ENCODE peak calls at places on chromosomes 13 and 19, in four cellular contexts. One of them, this sample, is unnamed.

GRCh38 chr13:111061338-111062045 is 53.6 kb upstream of the ARHGEF7 start:
- DNase-seq in SK-N-SH: no peak
- DNase-seq in HCT116: no peak
- DNase-seq in H1: no peak
- DNase-seq in this sample: no peak

GRCh38 chr19:30719991-30720329 is 347.8 kb downstream of the ZNF536 start:
- DNase-seq in HCT116: no peak
- DNase-seq in SK-N-SH: peak; percentile 76
- DNase-seq in H1: no peak
- DNase-seq in this sample: no peak

GRCh38 chr13:52848455-52849190 is at the start of gene PCDH8:
- DNase-seq in SK-N-SH: peak; percentile 93
- DNase-seq in HCT116: no peak
- DNase-seq in H1: no peak
- DNase-seq in this sample: peak; percentile 76

GRCh38 chr19:58555920-58556632 is 1.2 kb upstream of the CHMP2A start:
- DNase-seq in HCT116: no peak
- DNase-seq in H1: no peak
- DNase-seq in SK-N-SH: no peak
- DNase-seq in this sample: no peak

GRCh38 chr13:26541041-26541440 is 16.4 kb upstream of the WASF3 start:
- DNase-seq in HCT116: no peak
- DNase-seq in SK-N-SH: no peak
- DNase-seq in H1: no peak
- DNase-seq in this sample: no peak

GRCh38 chr19:41050426-41050825 is 37.8 kb upstream of the CYP2A13 start:
- DNase-seq in H1: no peak
- DNase-seq in SK-N-SH: no peak
- DNase-seq in HCT116: no peak
- DNase-seq in this sample: no peak

GRCh38 chr19:33953592-33953991 is 156.9 kb downstream of the KCTD15 start:
- DNase-seq in HCT116: no peak
- DNase-seq in SK-N-SH: no peak
- DNase-seq in H1: no peak
- DNase-seq in this sample: no peak

GRCh38 chr19:31991984-31992655 is 353.3 kb upstream of the ZNF507 start:
- DNase-seq in HCT116: no peak
- DNase-seq in SK-N-SH: no peak
- DNase-seq in H1: no peak
- DNase-seq in this sample: no peak

GRCh38 chr13:32426191-32426980 is 1.5 kb downstream of the N4BP2L1 start:
- DNase-seq in HCT116: no peak
- DNase-seq in SK-N-SH: no peak
- DNase-seq in H1: no peak
- DNase-seq in this sample: no peak

GRCh38 chr19:1811472-1811894 is 593 bp downstream of the ATP8B3 start:
- DNase-seq in SK-N-SH: peak; percentile 66
- DNase-seq in HCT116: peak; percentile 90
- DNase-seq in H1: no peak
- DNase-seq in this sample: no peak
- H3K4me3 ChIP-seq in SK-N-SH: peak overlapping the region; percentile 71
- H3K4me3 ChIP-seq in HCT116: peak overlapping the region; percentile 63
- H3K4me3 ChIP-seq in H1: peak overlapping the region; percentile 49
- H3K4me3 ChIP-seq in this sample: peak overlapping the region; percentile 37

GRCh38 chr13:67296511-67296910 is 66.4 kb upstream of the PCDH9 start:
- DNase-seq in H1: no peak
- DNase-seq in HCT116: no peak
- DNase-seq in SK-N-SH: no peak
- DNase-seq in this sample: no peak

GRCh38 chr13:67299731-67300130 is 69.6 kb upstream of the PCDH9 start:
- DNase-seq in HCT116: no peak
- DNase-seq in H1: no peak
- DNase-seq in SK-N-SH: no peak
- DNase-seq in this sample: no peak

GRCh38 chr13:67298297-67298696 is 68.2 kb upstream of the PCDH9 start:
- DNase-seq in SK-N-SH: no peak
- DNase-seq in HCT116: no peak
- DNase-seq in H1: no peak
- DNase-seq in this sample: no peak

GRCh38 chr13:67303661-67304333 is 73.7 kb upstream of the PCDH9 start:
- DNase-seq in H1: no peak
- DNase-seq in HCT116: no peak
- DNase-seq in SK-N-SH: no peak
- DNase-seq in this sample: no peak

DNA sequence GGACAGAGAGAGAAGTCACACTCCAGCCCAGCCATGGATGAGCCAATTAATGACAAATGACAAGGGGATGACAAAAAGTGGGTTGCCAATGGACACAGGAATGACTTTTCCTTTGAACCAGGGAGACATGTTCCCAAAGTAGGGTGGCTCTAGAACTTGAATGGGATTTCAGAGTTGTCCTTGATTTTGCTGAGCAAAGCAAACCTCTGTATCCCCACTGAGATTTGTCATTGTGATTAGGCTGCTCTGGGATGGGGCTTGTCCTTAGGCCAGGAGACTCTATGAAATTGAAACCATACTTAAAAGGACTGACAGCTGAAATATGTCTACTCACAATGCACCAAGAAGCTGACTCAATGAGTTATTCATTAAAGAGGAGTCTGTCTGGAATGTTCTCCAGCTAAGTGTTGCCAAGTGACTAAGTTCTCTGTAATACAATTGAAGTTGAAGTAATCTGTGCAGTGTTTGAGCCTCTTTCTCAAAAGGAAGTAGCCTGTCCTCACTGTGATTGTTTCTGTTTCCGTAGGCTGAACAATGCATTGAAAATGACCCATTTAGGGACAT is 69.0 kb upstream of the PCDH9 start:
- DNase-seq in H1: no peak
- DNase-seq in SK-N-SH: no peak
- DNase-seq in HCT116: no peak
- DNase-seq in this sample: no peak
- H3K9ac ChIP-seq in H1: no peak overlapping the region
- H3K9ac ChIP-seq in SK-N-SH: no peak overlapping the region
- H3K9ac ChIP-seq in HCT116: no peak overlapping the region
- H3K9ac ChIP-seq in this sample: no peak overlapping the region

GRCh38 chr19:17681505-17682125 is 6.5 kb downstream of the UNC13A start:
- DNase-seq in H1: no peak
- DNase-seq in SK-N-SH: no peak
- DNase-seq in HCT116: no peak
- DNase-seq in this sample: no peak
- TF ChIP-seq YY1 in H1: no peak
- TF ChIP-seq YY1 in SK-N-SH: no peak
- TF ChIP-seq YY1 in HCT116: no peak
- TF ChIP-seq YY1 in this sample: no peak

GRCh38 chr19:38565686-38566105 is 52.1 kb downstream of the MAP4K1 start:
- DNase-seq in SK-N-SH: no peak
- DNase-seq in HCT116: no peak
- DNase-seq in H1: no peak
- DNase-seq in this sample: no peak
- H3K4me3 ChIP-seq in SK-N-SH: no peak overlapping the region
- H3K4me3 ChIP-seq in HCT116: no peak overlapping the region
- H3K4me3 ChIP-seq in H1: no peak overlapping the region
- H3K4me3 ChIP-seq in this sample: no peak overlapping the region

DNA sequence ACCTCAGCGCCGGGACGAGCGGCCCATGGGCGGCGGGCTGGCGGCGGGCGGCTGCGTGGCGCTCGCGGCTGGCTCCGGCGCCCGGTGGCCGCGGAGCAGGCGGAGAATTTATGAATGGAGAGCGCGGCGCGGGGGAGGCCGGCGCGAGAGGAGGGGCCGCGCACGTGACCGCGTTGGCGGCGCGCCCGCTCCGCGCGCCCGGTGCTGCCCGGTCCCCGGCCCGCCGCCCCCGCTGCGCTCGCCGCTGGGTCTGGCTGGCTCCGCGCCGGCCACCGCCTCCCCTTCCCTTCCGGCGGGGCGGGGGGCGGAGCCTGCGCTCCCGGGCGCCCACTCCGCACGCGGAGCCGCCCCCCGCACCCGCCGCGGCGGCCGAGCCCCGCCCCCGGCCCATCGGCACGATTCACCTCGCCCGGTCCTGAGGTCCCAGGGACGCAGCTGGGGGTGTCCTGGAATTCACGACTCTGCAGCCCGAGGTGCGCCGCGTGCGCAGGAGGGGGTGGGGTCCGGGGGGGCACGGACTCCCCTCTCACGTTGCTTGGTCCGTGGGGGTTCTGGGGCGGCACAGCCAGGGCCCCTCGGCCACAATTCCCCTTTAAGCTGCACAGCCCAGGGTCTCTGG is at the start of gene CBARP:
- DNase-seq in HCT116: no peak
- DNase-seq in H1: no peak
- DNase-seq in SK-N-SH: peak; percentile 91
- DNase-seq in this sample: no peak
- H3K9ac ChIP-seq in HCT116: peak within 1 kb of the TSS; percentile 99
- H3K9ac ChIP-seq in H1: no peak within 1 kb of the TSS
- H3K9ac ChIP-seq in SK-N-SH: peak within 1 kb of the TSS; percentile 66
- H3K9ac ChIP-seq in this sample: peak within 1 kb of the TSS; percentile 90

GRCh38 chr13:30135351-30135750 is 172.0 kb downstream of the KATNAL1 start:
- DNase-seq in HCT116: no peak
- DNase-seq in H1: no peak
- DNase-seq in SK-N-SH: no peak
- DNase-seq in this sample: no peak
- TF ChIP-seq YY1 in HCT116: no peak
- TF ChIP-seq YY1 in H1: no peak
- TF ChIP-seq YY1 in SK-N-SH: no peak
- TF ChIP-seq YY1 in this sample: no peak

DNA sequence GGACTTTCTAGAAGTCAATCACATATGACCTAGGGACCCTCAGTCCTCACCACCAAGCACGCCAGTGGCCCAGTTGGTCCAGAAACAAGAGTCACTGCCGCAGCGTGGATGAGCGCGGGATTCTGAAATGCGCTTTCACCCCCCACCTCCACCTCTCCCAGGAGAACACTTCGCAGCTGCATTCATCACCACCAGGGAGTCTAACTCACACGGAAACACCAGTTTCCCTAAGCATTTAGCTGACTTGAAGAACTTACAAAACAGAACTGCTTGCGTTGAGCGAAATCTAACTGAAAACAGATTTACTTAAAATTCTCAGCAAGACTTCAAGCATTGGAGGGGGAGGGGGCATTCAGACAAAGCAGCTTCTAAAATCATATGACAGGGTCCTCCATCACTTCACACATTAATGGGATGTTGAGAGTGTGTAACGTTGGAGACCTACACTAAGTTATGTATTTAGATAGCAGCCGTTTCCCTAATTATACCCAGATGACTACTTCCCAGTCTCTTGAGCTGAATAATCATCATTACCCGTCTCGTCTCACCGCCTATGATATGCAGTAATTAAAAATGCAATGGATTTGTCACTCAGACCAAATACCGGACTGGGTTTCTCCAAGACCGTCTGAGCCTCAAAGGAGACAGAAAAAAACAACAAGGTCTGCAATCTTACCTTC is 258.3 kb upstream of the IRS2 start:
- DNase-seq in SK-N-SH: peak; percentile 18
- DNase-seq in HCT116: no peak
- DNase-seq in H1: no peak
- DNase-seq in this sample: peak; percentile 6
- H3K4me3 ChIP-seq in SK-N-SH: no peak overlapping the region
- H3K4me3 ChIP-seq in HCT116: no peak overlapping the region
- H3K4me3 ChIP-seq in H1: no peak overlapping the region
- H3K4me3 ChIP-seq in this sample: no peak overlapping the region

GRCh38 chr13:39655041-39655568 is 357 bp upstream of the COG6 start:
- DNase-seq in HCT116: no peak
- DNase-seq in H1: no peak
- DNase-seq in SK-N-SH: peak; percentile 2
- DNase-seq in this sample: no peak
- H3K9ac ChIP-seq in HCT116: no peak overlapping the region
- H3K9ac ChIP-seq in H1: no peak overlapping the region
- H3K9ac ChIP-seq in SK-N-SH: no peak overlapping the region
- H3K9ac ChIP-seq in this sample: no peak overlapping the region

GRCh38 chr13:51432576-51432975 is 20.3 kb downstream of the INTS6 start:
- DNase-seq in H1: no peak
- DNase-seq in SK-N-SH: no peak
- DNase-seq in HCT116: no peak
- DNase-seq in this sample: no peak

GRCh38 chr13:51437550-51438127 is 15.2 kb downstream of the INTS6 start:
- DNase-seq in SK-N-SH: no peak
- DNase-seq in HCT116: no peak
- DNase-seq in H1: no peak
- DNase-seq in this sample: no peak

DNA sequence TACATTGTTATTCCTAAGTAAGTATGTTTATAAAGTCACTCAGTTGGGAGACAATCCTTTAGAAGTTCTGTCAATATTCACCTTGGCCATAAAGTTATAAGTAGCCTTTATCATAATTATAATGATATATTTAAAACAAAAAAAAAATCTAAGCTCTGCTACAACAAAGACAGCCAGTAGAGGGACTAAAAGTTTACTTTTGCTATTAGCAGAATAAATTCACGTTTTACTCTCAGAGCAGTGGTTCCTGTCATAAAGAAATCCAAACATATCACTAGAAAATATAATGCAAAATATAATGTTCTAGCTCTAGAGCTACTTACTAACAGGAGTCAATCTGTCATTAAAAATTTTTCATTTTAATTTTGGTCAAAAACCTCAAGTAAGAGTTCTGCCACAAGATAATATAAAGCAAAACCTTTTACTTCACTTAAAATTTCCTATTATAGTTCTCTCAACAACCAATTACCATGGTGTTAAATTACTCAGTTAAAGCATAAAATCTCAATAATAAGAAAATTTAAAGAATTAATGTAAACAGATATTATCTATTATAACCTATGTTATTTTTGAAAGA is 17.7 kb downstream of the INTS6 start:
- DNase-seq in HCT116: no peak
- DNase-seq in H1: no peak
- DNase-seq in SK-N-SH: peak; percentile 21
- DNase-seq in this sample: no peak
- TF ChIP-seq YY1 in HCT116: no peak
- TF ChIP-seq YY1 in H1: no peak
- TF ChIP-seq YY1 in SK-N-SH: no peak
- TF ChIP-seq YY1 in this sample: no peak

DNA sequence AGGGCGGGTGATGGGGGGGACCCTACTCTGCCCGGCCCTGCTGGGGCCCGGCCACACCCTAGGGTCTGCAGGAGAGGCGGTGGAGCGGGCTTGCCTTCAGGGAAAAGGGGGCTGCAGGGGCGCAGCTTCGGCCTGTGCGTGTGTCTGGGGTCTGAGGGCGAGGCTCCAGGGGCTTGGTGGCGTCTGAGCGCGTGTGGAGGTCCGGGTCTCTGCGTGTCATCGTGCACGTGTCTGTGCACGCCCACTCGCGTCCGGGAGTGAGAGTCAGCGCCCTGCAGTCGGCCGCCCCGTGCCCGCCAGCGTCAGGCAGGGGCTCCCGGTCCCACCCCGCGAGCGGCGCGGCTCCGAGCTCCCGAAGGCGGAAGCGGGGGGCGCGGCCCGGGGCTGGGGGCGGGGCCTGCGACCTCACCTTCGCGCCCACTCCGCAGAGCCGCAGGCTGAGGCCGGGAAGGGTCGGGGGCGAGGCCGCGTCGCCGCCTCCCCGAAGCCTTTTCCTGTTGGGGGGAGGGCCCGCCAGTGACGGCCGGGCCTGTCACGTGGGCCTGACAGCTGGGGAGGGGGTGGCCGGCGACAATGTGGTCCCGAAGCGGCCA is at the start of gene ARHGAP45:
- DNase-seq in HCT116: no peak
- DNase-seq in H1: no peak
- DNase-seq in SK-N-SH: peak; percentile 66
- DNase-seq in this sample: no peak
- H3K4me3 ChIP-seq in HCT116: peak within 1 kb of the TSS; percentile 64
- H3K4me3 ChIP-seq in H1: peak within 1 kb of the TSS; percentile 36
- H3K4me3 ChIP-seq in SK-N-SH: peak within 1 kb of the TSS; percentile 26
- H3K4me3 ChIP-seq in this sample: peak within 1 kb of the TSS; percentile 40

This sample was measured in NT2/D1.